ENCODE peak calls at places on chromosomes 2 and 18, in five cellular contexts. One of them, this sample, is unnamed.

GRCh38 chr2:230905448-230906430 is 19.3 kb downstream of the GPR55 start:
- DNase-seq in tibial artery: no peak
- DNase-seq in astrocyte: no peak
- DNase-seq in neural progenitor cell: peak; percentile 43
- DNase-seq in cardiac muscle cell: peak; percentile 61
- DNase-seq in this sample: peak; percentile 35

GRCh38 chr2:39666489-39667141 is 898 bp downstream of the TMEM178A start:
- DNase-seq in tibial artery: no peak
- DNase-seq in astrocyte: no peak
- DNase-seq in neural progenitor cell: peak; percentile 31
- DNase-seq in cardiac muscle cell: no peak
- DNase-seq in this sample: no peak

GRCh38 chr2:173667014-173667413 is 298.2 kb downstream of the SP3 start:
- DNase-seq in tibial artery: no peak
- DNase-seq in cardiac muscle cell: no peak
- DNase-seq in neural progenitor cell: peak; percentile 44
- DNase-seq in astrocyte: no peak
- DNase-seq in this sample: peak; percentile 15

GRCh38 chr2:88016948-88017779 is 817 bp upstream of the RNU2-63P start:
- DNase-seq in astrocyte: peak; percentile 9
- DNase-seq in tibial artery: peak; percentile 34
- DNase-seq in cardiac muscle cell: peak; percentile 73
- DNase-seq in neural progenitor cell: peak; percentile 77
- DNase-seq in this sample: peak; percentile 80

GRCh38 chr2:178193496-178193822 is 853 bp upstream of the OSBPL6 start:
- DNase-seq in tibial artery: no peak
- DNase-seq in neural progenitor cell: no peak
- DNase-seq in cardiac muscle cell: no peak
- DNase-seq in astrocyte: no peak
- DNase-seq in this sample: no peak

GRCh38 chr2:106562826-106563594 is 75.8 kb downstream of the CD8B2 start:
- DNase-seq in tibial artery: no peak
- DNase-seq in neural progenitor cell: peak; percentile 32
- DNase-seq in astrocyte: no peak
- DNase-seq in cardiac muscle cell: no peak
- DNase-seq in this sample: peak; percentile 27

GRCh38 chr2:36663851-36664715 is 32.4 kb upstream of the VIT start:
- DNase-seq in cardiac muscle cell: peak; percentile 64
- DNase-seq in neural progenitor cell: peak; percentile 67
- DNase-seq in astrocyte: peak; percentile 41
- DNase-seq in tibial artery: no peak
- DNase-seq in this sample: peak; percentile 75

GRCh38 chr18:69757733-69758132 is 189.9 kb downstream of the CD226 start:
- DNase-seq in astrocyte: peak; percentile 76
- DNase-seq in tibial artery: no peak
- DNase-seq in neural progenitor cell: peak; percentile 23
- DNase-seq in cardiac muscle cell: no peak
- DNase-seq in this sample: no peak

GRCh38 chr18:38241736-38242135 is 676.1 kb upstream of the CELF4 start:
- DNase-seq in neural progenitor cell: no peak
- DNase-seq in astrocyte: peak; percentile 57
- DNase-seq in cardiac muscle cell: no peak
- DNase-seq in tibial artery: no peak
- DNase-seq in this sample: no peak

GRCh38 chr2:80429251-80429650 is 124.7 kb upstream of the LRRTM1 start:
- DNase-seq in astrocyte: no peak
- DNase-seq in tibial artery: no peak
- DNase-seq in cardiac muscle cell: no peak
- DNase-seq in neural progenitor cell: peak; percentile 13
- DNase-seq in this sample: no peak

GRCh38 chr2:237563816-237564215 is 2.6 kb upstream of the PRLH start:
- DNase-seq in cardiac muscle cell: peak; percentile 80
- DNase-seq in tibial artery: no peak
- DNase-seq in neural progenitor cell: peak; percentile 83
- DNase-seq in astrocyte: peak; percentile 27
- DNase-seq in this sample: peak; percentile 51

GRCh38 chr2:70632388-70632787 is 78.8 kb upstream of the TGFA start:
- DNase-seq in tibial artery: no peak
- DNase-seq in cardiac muscle cell: no peak
- DNase-seq in neural progenitor cell: no peak
- DNase-seq in astrocyte: no peak
- DNase-seq in this sample: no peak

GRCh38 chr18:70289351-70290330 is 796 bp downstream of the SOCS6 start:
- DNase-seq in astrocyte: no peak
- DNase-seq in neural progenitor cell: peak; percentile 78
- DNase-seq in tibial artery: no peak
- DNase-seq in cardiac muscle cell: peak; percentile 77
- DNase-seq in this sample: peak; percentile 77

GRCh38 chr2:206701952-206702630 is 16.1 kb downstream of the DYTN start:
- DNase-seq in astrocyte: no peak
- DNase-seq in neural progenitor cell: no peak
- DNase-seq in cardiac muscle cell: no peak
- DNase-seq in tibial artery: no peak
- DNase-seq in this sample: no peak

GRCh38 chr2:190942697-190943096 is 62.1 kb downstream of the GLS start:
- DNase-seq in tibial artery: no peak
- DNase-seq in astrocyte: no peak
- DNase-seq in cardiac muscle cell: no peak
- DNase-seq in neural progenitor cell: no peak
- DNase-seq in this sample: no peak

GRCh38 chr2:74440378-74441110 is 1.2 kb downstream of the RTKN start:
- DNase-seq in neural progenitor cell: peak; percentile 94
- DNase-seq in tibial artery: peak; percentile 81
- DNase-seq in astrocyte: peak; percentile 64
- DNase-seq in cardiac muscle cell: peak; percentile 95
- DNase-seq in this sample: peak; percentile 97

GRCh38 chr2:46937457-46937856 is 21.9 kb upstream of the MCFD2 start:
- DNase-seq in astrocyte: no peak
- DNase-seq in tibial artery: no peak
- DNase-seq in cardiac muscle cell: no peak
- DNase-seq in neural progenitor cell: no peak
- DNase-seq in this sample: no peak

GRCh38 chr2:7567646-7568045 is 650.4 kb downstream of the RNF144A start:
- DNase-seq in neural progenitor cell: no peak
- DNase-seq in tibial artery: no peak
- DNase-seq in astrocyte: no peak
- DNase-seq in cardiac muscle cell: peak; percentile 5
- DNase-seq in this sample: no peak

GRCh38 chr2:239610457-239611221 is 209.8 kb upstream of the HDAC4 start:
- DNase-seq in astrocyte: no peak
- DNase-seq in cardiac muscle cell: no peak
- DNase-seq in neural progenitor cell: no peak
- DNase-seq in tibial artery: no peak
- DNase-seq in this sample: no peak

GRCh38 chr2:12718662-12719399 is 2.1 kb downstream of the TRIB2 start:
- DNase-seq in astrocyte: no peak
- DNase-seq in tibial artery: no peak
- DNase-seq in neural progenitor cell: peak; percentile 88
- DNase-seq in cardiac muscle cell: peak; percentile 15
- DNase-seq in this sample: peak; percentile 17

GRCh38 chr2:78979380-78980238 is 45.9 kb upstream of the REG3G start:
- DNase-seq in astrocyte: no peak
- DNase-seq in tibial artery: no peak
- DNase-seq in cardiac muscle cell: peak; percentile 80
- DNase-seq in neural progenitor cell: peak; percentile 86
- DNase-seq in this sample: peak; percentile 84

GRCh38 chr2:136025057-136025973 is 39.9 kb upstream of the DARS1 start:
- DNase-seq in tibial artery: no peak
- DNase-seq in cardiac muscle cell: peak; percentile 94
- DNase-seq in astrocyte: peak; percentile 78
- DNase-seq in neural progenitor cell: peak; percentile 99
- DNase-seq in this sample: peak; percentile 91

GRCh38 chr2:146240376-146240775 is 1604.5 kb upstream of the ACVR2A start:
- DNase-seq in neural progenitor cell: no peak
- DNase-seq in astrocyte: peak; percentile 9
- DNase-seq in tibial artery: no peak
- DNase-seq in cardiac muscle cell: no peak
- DNase-seq in this sample: no peak

GRCh38 chr2:188414412-188414811 is 122.7 kb downstream of the GULP1 start:
- DNase-seq in tibial artery: no peak
- DNase-seq in astrocyte: peak; percentile 53
- DNase-seq in cardiac muscle cell: no peak
- DNase-seq in neural progenitor cell: no peak
- DNase-seq in this sample: no peak

GRCh38 chr2:188412190-188412589 is 120.5 kb downstream of the GULP1 start:
- DNase-seq in tibial artery: no peak
- DNase-seq in astrocyte: no peak
- DNase-seq in neural progenitor cell: no peak
- DNase-seq in cardiac muscle cell: no peak
- DNase-seq in this sample: no peak

GRCh38 chr2:188415754-188416083 is 124.0 kb downstream of the GULP1 start:
- DNase-seq in cardiac muscle cell: no peak
- DNase-seq in astrocyte: no peak
- DNase-seq in neural progenitor cell: no peak
- DNase-seq in tibial artery: no peak
- DNase-seq in this sample: no peak

GRCh38 chr2:188414869-188415753 is 123.4 kb downstream of the GULP1 start:
- DNase-seq in astrocyte: peak; percentile 29
- DNase-seq in tibial artery: no peak
- DNase-seq in cardiac muscle cell: no peak
- DNase-seq in neural progenitor cell: no peak
- DNase-seq in this sample: no peak

DNA sequence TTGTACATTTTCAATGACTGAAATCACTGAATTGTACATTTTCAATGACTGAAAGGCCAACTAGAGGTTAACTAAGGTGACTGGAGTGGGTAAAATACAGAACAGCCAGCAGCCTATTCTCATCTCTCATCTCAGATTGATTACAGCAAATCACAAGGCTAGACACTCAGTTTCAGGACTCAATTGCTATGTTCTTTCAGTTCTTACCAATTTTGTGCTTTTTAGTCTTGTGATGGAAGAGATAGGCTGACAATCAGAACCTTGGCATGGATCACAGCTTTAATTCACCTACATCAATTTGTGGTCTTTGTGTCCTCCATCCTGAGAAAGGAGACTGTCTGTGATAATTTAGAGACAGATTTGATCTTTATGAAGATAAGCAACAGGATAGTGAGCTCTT is 124.7 kb downstream of the GULP1 start:
- DNase-seq in neural progenitor cell: no peak
- DNase-seq in astrocyte: no peak
- DNase-seq in cardiac muscle cell: no peak
- DNase-seq in tibial artery: no peak
- DNase-seq in this sample: no peak
- H3K27ac ChIP-seq in neural progenitor cell: no peak overlapping the region
- H3K27ac ChIP-seq in astrocyte: no peak overlapping the region
- H3K27ac ChIP-seq in cardiac muscle cell: no peak overlapping the region
- H3K27ac ChIP-seq in tibial artery: no peak overlapping the region
- H3K27ac ChIP-seq in this sample: no peak overlapping the region

DNA sequence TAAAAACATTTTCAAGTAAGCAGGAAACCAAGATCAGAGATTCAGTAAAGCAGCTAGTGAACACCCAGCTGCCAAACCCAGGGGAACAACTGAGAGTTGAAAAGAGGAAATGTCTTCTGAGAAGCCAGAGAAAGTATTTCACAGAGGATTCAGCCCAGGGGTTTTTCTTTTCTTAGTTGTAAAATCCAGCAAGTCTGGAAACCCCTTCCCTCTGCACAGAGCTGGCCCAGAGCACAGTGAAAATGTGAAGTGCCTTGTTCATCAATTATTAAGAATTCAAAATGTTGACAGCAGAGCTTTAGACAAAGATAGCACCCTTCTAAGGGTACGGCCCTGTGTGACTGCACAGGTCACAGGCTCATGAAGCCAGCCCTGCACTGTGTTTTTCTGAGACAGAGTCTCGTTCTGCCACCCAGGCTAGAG is 28.4 kb downstream of the AFF3 start:
- DNase-seq in neural progenitor cell: no peak
- DNase-seq in tibial artery: no peak
- DNase-seq in astrocyte: no peak
- DNase-seq in cardiac muscle cell: peak; percentile 41
- DNase-seq in this sample: no peak
- H3K36me3 ChIP-seq in neural progenitor cell: no peaks in the 10 kb centered on the region
- H3K36me3 ChIP-seq in tibial artery: no peaks in the 10 kb centered on the region
- H3K36me3 ChIP-seq in astrocyte: no peaks in the 10 kb centered on the region
- H3K36me3 ChIP-seq in cardiac muscle cell: no peaks in the 10 kb centered on the region
- H3K36me3 ChIP-seq in this sample: no peaks in the 10 kb centered on the region

GRCh38 chr2:42830922-42831574 is 38.7 kb upstream of the HAAO start:
- DNase-seq in astrocyte: no peak
- DNase-seq in tibial artery: no peak
- DNase-seq in cardiac muscle cell: no peak
- DNase-seq in neural progenitor cell: no peak
- DNase-seq in this sample: no peak

GRCh38 chr2:42832289-42832634 is 39.9 kb upstream of the HAAO start:
- DNase-seq in tibial artery: no peak
- DNase-seq in astrocyte: no peak
- DNase-seq in neural progenitor cell: no peak
- DNase-seq in cardiac muscle cell: no peak
- DNase-seq in this sample: no peak

GRCh38 chr2:42827647-42828486 is 35.5 kb upstream of the HAAO start:
- DNase-seq in neural progenitor cell: peak; percentile 94
- DNase-seq in astrocyte: peak; percentile 44
- DNase-seq in tibial artery: peak; percentile 88
- DNase-seq in cardiac muscle cell: peak; percentile 95
- DNase-seq in this sample: peak; percentile 95

GRCh38 chr2:42828487-42829416 is 36.4 kb upstream of the HAAO start:
- DNase-seq in astrocyte: peak; percentile 30
- DNase-seq in tibial artery: peak; percentile 80
- DNase-seq in neural progenitor cell: peak; percentile 89
- DNase-seq in cardiac muscle cell: peak; percentile 85
- DNase-seq in this sample: peak; percentile 86

DNA sequence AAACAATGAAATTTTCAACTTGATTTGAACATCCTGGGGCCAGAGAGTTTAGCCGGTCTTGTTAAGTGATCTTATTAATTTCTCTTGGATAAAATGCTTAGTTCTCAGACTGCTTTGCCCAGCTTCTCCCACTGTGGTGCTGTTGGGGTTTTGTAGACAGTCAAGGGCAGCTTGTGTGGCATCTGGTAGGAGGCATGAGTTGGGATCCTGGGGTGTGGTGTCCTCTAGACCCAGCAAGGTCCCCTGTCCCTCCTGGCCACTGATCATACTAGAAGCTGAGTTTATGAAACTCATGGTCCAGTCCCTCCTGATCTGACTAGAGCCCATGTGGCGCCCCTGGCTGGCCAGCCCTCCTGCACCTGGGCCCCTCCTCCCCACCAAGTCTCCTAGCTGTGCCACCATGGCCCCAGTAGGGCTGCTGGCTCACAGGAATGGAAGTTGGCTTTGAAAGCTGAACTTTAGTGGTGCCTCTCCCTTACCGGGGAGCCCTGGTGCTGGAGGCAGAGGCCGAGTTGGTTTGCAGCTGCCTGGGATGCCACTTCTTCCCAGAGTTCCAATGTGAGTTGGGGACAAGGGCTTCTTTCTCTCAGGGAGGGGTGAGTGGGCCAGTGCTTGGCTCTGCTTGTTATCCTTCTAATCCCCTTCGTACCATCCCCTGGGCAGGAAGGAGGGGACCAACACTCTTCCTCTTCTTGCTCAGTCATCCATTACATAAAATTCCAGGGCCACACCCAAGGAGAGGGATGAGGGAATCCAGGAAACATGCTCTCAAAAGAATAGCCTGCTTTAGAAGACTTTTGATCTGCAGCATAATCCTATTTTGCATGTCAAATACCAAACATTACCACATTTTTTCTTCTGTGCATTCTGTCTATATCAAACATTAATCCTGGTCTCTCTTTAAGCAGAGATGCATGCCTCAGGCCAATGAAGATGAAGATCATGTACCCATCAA is 37.5 kb upstream of the HAAO start:
- DNase-seq in neural progenitor cell: no peak
- DNase-seq in tibial artery: no peak
- DNase-seq in cardiac muscle cell: no peak
- DNase-seq in astrocyte: no peak
- DNase-seq in this sample: no peak
- H3K27ac ChIP-seq in neural progenitor cell: no peak overlapping the region
- H3K27ac ChIP-seq in tibial artery: peak overlapping the region; percentile 41
- H3K27ac ChIP-seq in cardiac muscle cell: no peak overlapping the region
- H3K27ac ChIP-seq in astrocyte: no peak overlapping the region
- H3K27ac ChIP-seq in this sample: peak overlapping the region; percentile 14

GRCh38 chr2:112756207-112756606 is 8.2 kb downstream of the CKAP2L start:
- DNase-seq in cardiac muscle cell: no peak
- DNase-seq in neural progenitor cell: no peak
- DNase-seq in tibial artery: no peak
- DNase-seq in astrocyte: no peak
- DNase-seq in this sample: no peak
- H3K36me3 ChIP-seq in cardiac muscle cell: peaks cover 23% of the 10 kb centered on the region
- H3K36me3 ChIP-seq in neural progenitor cell: peaks cover 42% of the 10 kb centered on the region
- H3K36me3 ChIP-seq in tibial artery: no peaks in the 10 kb centered on the region
- H3K36me3 ChIP-seq in astrocyte: peaks cover 27% of the 10 kb centered on the region
- H3K36me3 ChIP-seq in this sample: no peaks in the 10 kb centered on the region